ENCODE peak calls at places on chromosomes 16 and 17, in nine cellular contexts. G is kidney tubule cell; S is fibroblast of pulmonary artery; Q is PC-3; E is anterior cingulate cortex; O is astrocyte of the cerebellum; A is effector CD8-positive, alpha-beta T cell; B is CD8-positive, alpha-beta memory T cell; R is activated naive CD8-positive, alpha-beta T cell treated with anti-CD3 and anti-CD28 coated beads for 36 hours. D is an unnamed sample.
A peak's percentile ranks its signal among the peaks of the same experiment; 100 is the strongest.

GRCh38 chr17:7216242-7217112 is 3.2 kb downstream of the DLG4 start:
- DNase-seq in E (no peak), Q (no peak), G (no peak), O (no peak), R (no peak), B (peak; percentile 37), S (no peak), A (no peak), D (no peak)

GRCh38 chr17:78828470-78829185 is 12.0 kb downstream of the USP36 start:
- DNase-seq in G (peak; percentile 60), S (peak; percentile 59), Q (peak; percentile 53), B (no peak), A (no peak), O (no peak), E (no peak), R (no peak), D (no peak)

GRCh38 chr16:16150117-16150877 is 73.0 kb downstream of the ABCC6 start:
- DNase-seq in S (peak; percentile 84), G (no peak), R (no peak), O (peak; percentile 46), B (no peak), Q (no peak), A (no peak), E (peak; percentile 78), D (no peak)

GRCh38 chr16:71746442-71747046 is 22.0 kb upstream of the PHLPP2 start:
- DNase-seq in S (peak; percentile 64), Q (peak; percentile 57), O (peak; percentile 31), A (no peak), B (no peak), R (no peak), E (no peak), G (peak; percentile 46), D (peak; percentile 6)

GRCh38 chr17:33751702-33752065 is 458.6 kb upstream of the ASIC2 start:
- DNase-seq in A (no peak), O (no peak), B (no peak), Q (no peak), E (no peak), G (no peak), S (no peak), R (no peak), D (no peak)

GRCh38 chr17:10812674-10813073 is 8.8 kb upstream of the TMEM238L start:
- DNase-seq in S (no peak), G (no peak), R (no peak), E (no peak), O (no peak), B (no peak), A (no peak), Q (no peak), D (no peak)

GRCh38 chr16:85435298-85435697 is 177.8 kb upstream of the GSE1 start:
- DNase-seq in A (no peak), G (no peak), E (no peak), S (no peak), B (no peak), R (no peak), O (no peak), Q (no peak), D (no peak)

GRCh38 chr17:54901230-54901847 is 687 bp downstream of the TOM1L1 start:
- DNase-seq in S (peak; percentile 49), B (no peak), G (peak; percentile 82), E (no peak), Q (peak; percentile 83), R (no peak), O (no peak), A (no peak), D (no peak)

GRCh38 chr17:62827722-62828498 is 19.8 kb upstream of the MARCHF10 start:
- DNase-seq in E (no peak), G (no peak), R (no peak), A (no peak), S (peak; percentile 77), Q (peak; percentile 27), B (no peak), O (no peak), D (peak; percentile 34)

GRCh38 chr16:48035142-48035541 is 120.7 kb downstream of the ABCC12 start:
- DNase-seq in B (no peak), S (no peak), O (no peak), A (no peak), G (no peak), E (no peak), R (no peak), Q (peak; percentile 74), D (no peak)

GRCh38 chr17:82536220-82537201 is 17.0 kb downstream of the FOXK2 start:
- DNase-seq in E (no peak), O (peak; percentile 72), S (peak; percentile 92), R (no peak), A (no peak), B (no peak), G (peak; percentile 48), Q (peak; percentile 36), D (no peak)

GRCh38 chr17:27600471-27600870 is 30.5 kb upstream of the LGALS9 start:
- DNase-seq in E (no peak), B (no peak), G (peak; percentile 56), A (no peak), Q (no peak), S (no peak), R (no peak), O (peak; percentile 75), D (no peak)

D was measured in retina.